ENCODE peak calls at places on chromosome 17, in eight cellular contexts. A is cardiac muscle cell, W is kidney, X is prostate gland, F is lower leg skin, H is brain microvascular endothelial cell, R is H1, L is AG09309. Y is an unnamed sample.

GRCh38 chr17:66950886-66951604 is 13.5 kb upstream of the CACNG4 start:
- DNase-seq in A (no peak), W (peak), X (no peak), F (no peak), H (no peak), R (no peak), L (no peak), Y (no peak)

GRCh38 chr17:81254955-81255717 is 16.0 kb downstream of the NDUFAF8 start:
- DNase-seq in A (peak), W (peak), X (peak), F (peak), H (peak), R (peak), L (no peak), Y (peak)

GRCh38 chr17:48335858-48336500 is 94.0 kb downstream of the SKAP1 start:
- DNase-seq in A (peak), W (no peak), X (no peak), F (no peak), H (no peak), R (no peak), L (no peak), Y (no peak)

GRCh38 chr17:81194225-81194760 is 28.3 kb upstream of the AATK start:
- DNase-seq in A (no peak), W (no peak), X (no peak), F (no peak), H (no peak), R (no peak), L (no peak), Y (no peak)

GRCh38 chr17:4033751-4034251 is 69.6 kb upstream of the ATP2A3 start:
- DNase-seq in A (no peak), W (no peak), X (no peak), F (no peak), H (no peak), R (no peak), L (no peak), Y (no peak)

GRCh38 chr17:3966720-3967363 is 2.6 kb upstream of the ATP2A3 start:
- DNase-seq in A (no peak), W (peak), X (no peak), F (no peak), H (no peak), R (no peak), L (no peak), Y (no peak)

GRCh38 chr17:15444805-15445204 is 22.6 kb downstream of the CDRT4 start:
- DNase-seq in A (no peak), W (no peak), X (no peak), F (no peak), H (no peak), R (no peak), L (no peak), Y (no peak)

GRCh38 chr17:34378664-34379101 is 15.7 kb upstream of the CCL1 start:
- DNase-seq in A (no peak), W (no peak), X (no peak), F (no peak), H (no peak), R (no peak), L (no peak), Y (no peak)

GRCh38 chr17:32927724-32928526 is at the start of gene TMEM98:
- DNase-seq in A (peak), W (peak), X (no peak), F (no peak), H (no peak), R (peak), L (no peak), Y (peak)

GRCh38 chr17:35788504-35788998 is 6.9 kb downstream of the MMP28 start:
- DNase-seq in A (peak), W (no peak), X (no peak), F (peak), H (peak), R (no peak), L (no peak), Y (no peak)

GRCh38 chr17:5413682-5414081 is 5.8 kb downstream of the NUP88 start:
- DNase-seq in A (peak), W (no peak), X (no peak), F (no peak), H (peak), R (no peak), L (peak), Y (no peak)

GRCh38 chr17:10631048-10631700 is 25.9 kb downstream of the MYH3 start:
- DNase-seq in A (peak), W (no peak), X (no peak), F (no peak), H (no peak), R (peak), L (no peak), Y (peak)

GRCh38 chr17:82037889-82038195 is 345 bp upstream of the DCXR start:
- DNase-seq in A (no peak), W (no peak), X (no peak), F (no peak), H (no peak), R (no peak), L (no peak), Y (no peak)

GRCh38 chr17:79622201-79622601 is 11.3 kb upstream of the RBFOX3 start:
- DNase-seq in A (no peak), W (peak), X (no peak), F (no peak), H (no peak), R (peak), L (no peak), Y (no peak)

GRCh38 chr17:19464033-19465026 is 53.3 kb downstream of the RNF112 start:
- DNase-seq in A (no peak), W (no peak), X (no peak), F (no peak), H (no peak), R (no peak), L (no peak), Y (no peak)

GRCh38 chr17:17400070-17400469 is 76.7 kb upstream of the MED9 start:
- DNase-seq in A (no peak), W (no peak), X (no peak), F (no peak), H (no peak), R (no peak), L (no peak), Y (no peak)

GRCh38 chr17:40813804-40814203 is 8.6 kb downstream of the KRT10 start:
- DNase-seq in A (no peak), W (no peak), X (no peak), F (no peak), H (no peak), R (no peak), L (no peak), Y (no peak)

GRCh38 chr17:56203430-56203829 is 50.2 kb downstream of the ANKFN1 start:
- DNase-seq in A (no peak), W (no peak), X (no peak), F (no peak), H (no peak), R (no peak), L (no peak), Y (no peak)

GRCh38 chr17:77420804-77421634 is 280.2 kb downstream of the SEC14L1 start:
- DNase-seq in A (peak), W (no peak), X (peak), F (no peak), H (peak), R (peak), L (no peak), Y (peak)

GRCh38 chr17:67629963-67630320 is 87.8 kb upstream of the NOL11 start:
- DNase-seq in A (peak), W (no peak), X (no peak), F (no peak), H (peak), R (no peak), L (peak), Y (no peak)

GRCh38 chr17:42472709-42473521 is 14.2 kb downstream of the ATP6V0A1 start:
- DNase-seq in A (peak), W (no peak), X (no peak), F (no peak), H (peak), R (no peak), L (peak), Y (no peak)

GRCh38 chr17:31289790-31290189 is 7.2 kb downstream of the OMG start:
- DNase-seq in A (no peak), W (no peak), X (no peak), F (no peak), H (no peak), R (no peak), L (no peak), Y (no peak)

GRCh38 chr17:47998044-47998443 is 27.1 kb downstream of the CDK5RAP3 start:
- DNase-seq in A (no peak), W (no peak), X (no peak), F (no peak), H (no peak), R (no peak), L (no peak), Y (no peak)

GRCh38 chr17:55783684-55784245 is 32.9 kb downstream of the PCTP start:
- DNase-seq in A (peak), W (peak), X (no peak), F (peak), H (no peak), R (no peak), L (peak), Y (peak)

GRCh38 chr17:32276217-32276616 is 10.6 kb downstream of the RHBDL3 start:
- DNase-seq in A (no peak), W (no peak), X (no peak), F (no peak), H (no peak), R (no peak), L (no peak), Y (no peak)

GRCh38 chr17:78144146-78144719 is 2.0 kb upstream of the C17orf99 start:
- DNase-seq in A (peak), W (peak), X (no peak), F (peak), H (peak), R (no peak), L (peak), Y (no peak)

GRCh38 chr17:50466371-50467113 is 2.1 kb downstream of the CHAD start:
- DNase-seq in A (no peak), W (no peak), X (no peak), F (no peak), H (no peak), R (no peak), L (no peak), Y (no peak)

GRCh38 chr17:14780116-14780515 is 479.2 kb downstream of the HS3ST3B1 start:
- DNase-seq in A (no peak), W (no peak), X (no peak), F (no peak), H (no peak), R (no peak), L (no peak), Y (peak)

GRCh38 chr17:16599537-16599936 is 30.5 kb upstream of the ZNF287 start:
- DNase-seq in A (no peak), W (no peak), X (no peak), F (no peak), H (no peak), R (no peak), L (no peak), Y (no peak)

GRCh38 chr17:11795906-11796305 is 197.6 kb downstream of the DNAH9 start:
- DNase-seq in A (no peak), W (no peak), X (no peak), F (no peak), H (no peak), R (no peak), L (no peak), Y (no peak)

GRCh38 chr17:12738624-12739023 is 50.7 kb upstream of the ARHGAP44 start:
- DNase-seq in A (no peak), W (no peak), X (no peak), F (no peak), H (no peak), R (no peak), L (no peak), Y (no peak)

GRCh38 chr17:27870345-27870744 is 22.8 kb downstream of the LYRM9 start:
- DNase-seq in A (no peak), W (no peak), X (no peak), F (no peak), H (no peak), R (no peak), L (no peak), Y (no peak)

GRCh38 chr17:82229686-82230626 is 1.1 kb downstream of the SLC16A3 start:
- DNase-seq in A (peak), W (peak), X (no peak), F (no peak), H (no peak), R (no peak), L (no peak), Y (no peak)

GRCh38 chr17:73657473-73658116 is 13.3 kb upstream of the SDK2 start:
- DNase-seq in A (peak), W (no peak), X (peak), F (no peak), H (no peak), R (peak), L (no peak), Y (peak)

GRCh38 chr17:52420555-52421078 is 262.1 kb upstream of the CA10 start:
- DNase-seq in A (no peak), W (no peak), X (no peak), F (no peak), H (no peak), R (no peak), L (no peak), Y (no peak)

GRCh38 chr17:36920032-36921000 is 17.0 kb upstream of the LHX1 start:
- DNase-seq in A (no peak), W (peak), X (no peak), F (no peak), H (no peak), R (peak), L (no peak), Y (no peak)

GRCh38 chr17:57508706-57509105 is 236.4 kb downstream of the CCDC182 start:
- DNase-seq in A (no peak), W (no peak), X (no peak), F (no peak), H (no peak), R (no peak), L (no peak), Y (no peak)

GRCh38 chr17:47813512-47814031 is 8.0 kb downstream of the OSBPL7 start:
- DNase-seq in A (no peak), W (no peak), X (no peak), F (no peak), H (no peak), R (no peak), L (no peak), Y (no peak)

GRCh38 chr17:17567114-17567513 is 24.4 kb downstream of the PEMT start:
- DNase-seq in A (no peak), W (no peak), X (no peak), F (no peak), H (no peak), R (no peak), L (no peak), Y (no peak)

GRCh38 chr17:2029911-2030778 is at the start of gene DPH1:
- DNase-seq in A (peak), W (peak), X (peak), F (peak), H (peak), R (peak), L (peak), Y (peak)
- TF ChIP-seq CTCF in A (no peak), W (peak), X (peak), F (no peak), H (no peak), R (no peak), L (no peak), Y (no peak)

GRCh38 chr17:8176197-8176940 is at the start of gene TMEM107:
- DNase-seq in A (peak), W (peak), X (peak), F (peak), H (peak), R (peak), L (no peak), Y (peak)
- TF ChIP-seq CTCF in A (no peak), W (no peak), X (no peak), F (no peak), H (peak), R (no peak), L (no peak), Y (no peak)

GRCh38 chr17:22704674-22705073 is 1012.4 kb downstream of the KCNJ18 start:
- DNase-seq in A (no peak), W (no peak), X (no peak), F (no peak), H (no peak), R (no peak), L (no peak), Y (no peak)

GRCh38 chr17:22703204-22703603 is 1010.9 kb downstream of the KCNJ18 start:
- DNase-seq in A (no peak), W (no peak), X (no peak), F (no peak), H (no peak), R (no peak), L (no peak), Y (no peak)

GRCh38 chr17:22707626-22708025 is 1015.3 kb downstream of the KCNJ18 start:
- DNase-seq in A (no peak), W (no peak), X (no peak), F (no peak), H (no peak), R (no peak), L (no peak), Y (no peak)

GRCh38 chr17:22703786-22704441 is 1011.6 kb downstream of the KCNJ18 start:
- DNase-seq in A (no peak), W (no peak), X (no peak), F (no peak), H (no peak), R (no peak), L (no peak), Y (no peak)
- TF ChIP-seq CTCF in A (no peak), W (no peak), X (no peak), F (no peak), H (peak), R (peak), L (peak), Y (no peak)

GRCh38 chr17:75856062-75856681 is 1.0 kb upstream of the WBP2 start:
- DNase-seq in A (no peak), W (no peak), X (no peak), F (no peak), H (no peak), R (no peak), L (no peak), Y (no peak)
- TF ChIP-seq CTCF in A (no peak), W (no peak), X (no peak), F (no peak), H (peak), R (no peak), L (peak), Y (no peak)